ENCODE peak calls at places on chromosomes 6 and 20, in six cellular contexts. One of them, this sample, is unnamed.
A peak's percentile ranks its signal among the peaks of the same experiment; 100 is the strongest.

GRCh38 chr20:14865731-14866130 is 528.3 kb upstream of the FLRT3 start:
- DNase-seq in NCI-H1417: no peak
- DNase-seq in NCI-H2081: no peak
- DNase-seq in hippocampal formation: no peak
- DNase-seq in CD4-positive, CD25-positive, alpha-beta regulatory T cell: no peak
- DNase-seq in EH: no peak
- DNase-seq in this sample: no peak

GRCh38 chr20:63317601-63318291 is 24.8 kb downstream of the COL20A1 start:
- DNase-seq in NCI-H1417: peak; percentile 20
- DNase-seq in NCI-H2081: no peak
- DNase-seq in hippocampal formation: no peak
- DNase-seq in CD4-positive, CD25-positive, alpha-beta regulatory T cell: no peak
- DNase-seq in EH: no peak
- DNase-seq in this sample: no peak

GRCh38 chr6:2124260-2124709 is 121.1 kb downstream of the GMDS start:
- DNase-seq in NCI-H1417: no peak
- DNase-seq in NCI-H2081: peak; percentile 16
- DNase-seq in hippocampal formation: no peak
- DNase-seq in CD4-positive, CD25-positive, alpha-beta regulatory T cell: no peak
- DNase-seq in EH: no peak
- DNase-seq in this sample: no peak

GRCh38 chr20:32181606-32182005 is 25.9 kb downstream of the PLAGL2 start:
- DNase-seq in NCI-H1417: no peak
- DNase-seq in NCI-H2081: no peak
- DNase-seq in hippocampal formation: no peak
- DNase-seq in CD4-positive, CD25-positive, alpha-beta regulatory T cell: no peak
- DNase-seq in EH: no peak
- DNase-seq in this sample: no peak

GRCh38 chr6:112330071-112330876 is 16.9 kb upstream of the RFPL4B start:
- DNase-seq in NCI-H1417: peak; percentile 40
- DNase-seq in NCI-H2081: peak; percentile 35
- DNase-seq in hippocampal formation: no peak
- DNase-seq in CD4-positive, CD25-positive, alpha-beta regulatory T cell: no peak
- DNase-seq in EH: peak; percentile 70
- DNase-seq in this sample: no peak

GRCh38 chr20:62346398-62347150 is 20.5 kb downstream of the LAMA5 start:
- DNase-seq in NCI-H1417: no peak
- DNase-seq in NCI-H2081: peak; percentile 12
- DNase-seq in hippocampal formation: no peak
- DNase-seq in CD4-positive, CD25-positive, alpha-beta regulatory T cell: no peak
- DNase-seq in EH: no peak
- DNase-seq in this sample: no peak

GRCh38 chr6:162602759-162603158 is 124.8 kb downstream of the PRKN start:
- DNase-seq in NCI-H1417: no peak
- DNase-seq in NCI-H2081: no peak
- DNase-seq in hippocampal formation: no peak
- DNase-seq in CD4-positive, CD25-positive, alpha-beta regulatory T cell: no peak
- DNase-seq in EH: no peak
- DNase-seq in this sample: no peak

GRCh38 chr20:3174442-3175263 is 1.3 kb upstream of the LZTS3 start:
- DNase-seq in NCI-H1417: no peak
- DNase-seq in NCI-H2081: no peak
- DNase-seq in hippocampal formation: no peak
- DNase-seq in CD4-positive, CD25-positive, alpha-beta regulatory T cell: no peak
- DNase-seq in EH: peak; percentile 49
- DNase-seq in this sample: no peak

GRCh38 chr20:41119593-41120561 is 17.5 kb upstream of the PLCG1 start:
- DNase-seq in NCI-H1417: no peak
- DNase-seq in NCI-H2081: no peak
- DNase-seq in hippocampal formation: peak; percentile 44
- DNase-seq in CD4-positive, CD25-positive, alpha-beta regulatory T cell: no peak
- DNase-seq in EH: no peak
- DNase-seq in this sample: no peak

GRCh38 chr6:48597951-48598350 is 487.0 kb upstream of the PTCHD4 start:
- DNase-seq in NCI-H1417: no peak
- DNase-seq in NCI-H2081: no peak
- DNase-seq in hippocampal formation: no peak
- DNase-seq in CD4-positive, CD25-positive, alpha-beta regulatory T cell: no peak
- DNase-seq in EH: no peak
- DNase-seq in this sample: no peak

GRCh38 chr20:60921021-60921622 is 330.9 kb upstream of the CDH4 start:
- DNase-seq in NCI-H1417: no peak
- DNase-seq in NCI-H2081: no peak
- DNase-seq in hippocampal formation: no peak
- DNase-seq in CD4-positive, CD25-positive, alpha-beta regulatory T cell: no peak
- DNase-seq in EH: peak; percentile 6
- DNase-seq in this sample: no peak

This sample was measured in C1 segment of cervical spinal cord.